ENCODE peak calls at places on chromosomes 7 and 10, in six cellular contexts. P is left ventricle myocardium inferior; H is right lobe of liver; C is aorta; W is CD8-positive, alpha-beta T cell; D is K562. B is an unnamed sample. For H3K4me1, the result is how much of the 10 kb centered on the place peaks cover.

GRCh38 chr7:94374231-94374630 is 20.5 kb upstream of the COL1A2 start:
- DNase-seq in P (peak), H (peak), C (peak), W (no peak), D (no peak), B (peak)

GRCh38 chr7:44936322-44936721 is 42.5 kb downstream of the MYO1G start:
- DNase-seq in P (no peak), H (no peak), C (no peak), W (no peak), D (no peak), B (no peak)

GRCh38 chr10:14074062-14074884 is 256.5 kb downstream of the FRMD4A start:
- DNase-seq in P (peak), H (peak), C (peak), W (no peak), D (no peak), B (peak)

GRCh38 chr10:110206988-110207804 is at the start of gene MXI1:
- DNase-seq in P (peak), H (peak), C (peak), W (peak), D (peak), B (peak)

GRCh38 chr10:133457100-133457841 is 3.5 kb downstream of the SCART1 start:
- DNase-seq in P (no peak), H (peak), C (no peak), W (no peak), D (no peak), B (no peak)

GRCh38 chr10:49564461-49565009 is 25.6 kb upstream of the ERCC6 start:
- DNase-seq in P (no peak), H (no peak), C (no peak), W (no peak), D (no peak), B (no peak)

GRCh38 chr10:24446739-24447138 is 237.8 kb downstream of the KIAA1217 start:
- DNase-seq in P (no peak), H (no peak), C (no peak), W (no peak), D (peak), B (no peak)

GRCh38 chr10:10803273-10803672 is 214.4 kb upstream of the CELF2 start:
- DNase-seq in P (peak), H (no peak), C (no peak), W (no peak), D (no peak), B (no peak)

GRCh38 chr10:85859859-85860258 is 506.7 kb downstream of the GRID1 start:
- DNase-seq in P (no peak), H (no peak), C (no peak), W (no peak), D (no peak), B (no peak)

GRCh38 chr7:10721289-10721688 is 252.4 kb upstream of the PHF14 start:
- DNase-seq in P (no peak), H (no peak), C (no peak), W (no peak), D (no peak), B (no peak)

GRCh38 chr10:113712755-113713154 is 33.0 kb downstream of the CASP7 start:
- DNase-seq in P (no peak), H (no peak), C (no peak), W (no peak), D (no peak), B (no peak)

GRCh38 chr10:129912161-129912917 is 51.7 kb downstream of the EBF3 start:
- DNase-seq in P (no peak), H (no peak), C (no peak), W (no peak), D (no peak), B (peak)

GRCh38 chr7:153381275-153382119 is 621.9 kb downstream of the ACTR3B start:
- DNase-seq in P (no peak), H (no peak), C (no peak), W (no peak), D (peak), B (peak)

GRCh38 chr7:112162161-112163020 is 43.8 kb downstream of the DOCK4 start:
- DNase-seq in P (peak), H (peak), C (no peak), W (no peak), D (no peak), B (peak)

GRCh38 chr10:82463165-82463564 is 588.2 kb downstream of the NRG3 start:
- DNase-seq in P (no peak), H (no peak), C (no peak), W (no peak), D (no peak), B (no peak)

GRCh38 chr7:126228356-126229061 is 1024.2 kb downstream of the GRM8 start:
- DNase-seq in P (no peak), H (no peak), C (no peak), W (no peak), D (no peak), B (no peak)

GRCh38 chr7:105760549-105761447 is 115.6 kb downstream of the ATXN7L1 start:
- DNase-seq in P (no peak), H (no peak), C (no peak), W (peak), D (no peak), B (no peak)

GRCh38 chr7:105185290-105186010 is 171.4 kb downstream of the KMT2E start:
- DNase-seq in P (no peak), H (no peak), C (no peak), W (no peak), D (no peak), B (no peak)

GRCh38 chr10:53006663-53007610 is 234.4 kb upstream of the MBL2 start:
- DNase-seq in P (no peak), H (no peak), C (no peak), W (no peak), D (no peak), B (no peak)

GRCh38 chr7:28536259-28536658 is 123.9 kb downstream of the CREB5 start:
- DNase-seq in P (no peak), H (no peak), C (no peak), W (no peak), D (no peak), B (peak)

GRCh38 chr10:30127120-30127541 is 67.7 kb upstream of the JCAD start:
- DNase-seq in P (no peak), H (no peak), C (no peak), W (no peak), D (no peak), B (no peak)

GRCh38 chr7:4549681-4550080 is 132.4 kb upstream of the FOXK1 start:
- DNase-seq in P (peak), H (no peak), C (no peak), W (no peak), D (no peak), B (no peak)

GRCh38 chr10:52951819-52952218 is 179.2 kb upstream of the MBL2 start:
- DNase-seq in P (peak), H (peak), C (no peak), W (no peak), D (peak), B (peak)

GRCh38 chr7:129684777-129685176 is 73.3 kb downstream of the NRF1 start:
- DNase-seq in P (no peak), H (no peak), C (no peak), W (no peak), D (peak), B (no peak)

GRCh38 chr10:51162002-51162401 is 87.7 kb downstream of the PRKG1 start:
- DNase-seq in P (peak), H (no peak), C (peak), W (no peak), D (no peak), B (no peak)

GRCh38 chr10:48587819-48588218 is 17.1 kb downstream of the ARHGAP22 start:
- DNase-seq in P (no peak), H (no peak), C (no peak), W (no peak), D (no peak), B (no peak)

GRCh38 chr7:21261627-21262564 is 166.0 kb upstream of the SP4 start:
- DNase-seq in P (no peak), H (peak), C (no peak), W (peak), D (peak), B (peak)

DNA sequence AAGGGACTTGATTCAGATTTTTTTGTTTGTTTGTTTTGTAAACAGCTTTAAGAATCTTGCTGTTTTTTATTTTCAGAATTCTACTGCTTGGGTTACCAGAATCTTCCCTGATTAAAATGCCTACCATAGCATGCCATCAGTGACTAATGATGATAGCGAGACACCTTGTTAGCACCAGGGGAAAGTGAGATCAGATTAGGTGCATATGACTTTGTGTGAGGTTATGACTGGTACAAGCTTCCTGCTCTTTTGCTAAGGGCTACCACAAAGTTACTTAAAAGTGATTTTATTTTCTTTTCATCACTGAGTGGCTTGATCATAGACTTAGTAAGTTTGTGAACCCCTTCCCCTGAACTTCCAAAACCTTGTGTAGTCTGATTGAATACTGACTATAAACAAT is 93.5 kb downstream of the SND1 start:
- DNase-seq in P (no peak), H (no peak), C (no peak), W (no peak), D (no peak), B (no peak)
- H3K4me1 ChIP-seq in P (under half), H (under half), C (under half), W (under half), D (under half), B (under half)

DNA sequence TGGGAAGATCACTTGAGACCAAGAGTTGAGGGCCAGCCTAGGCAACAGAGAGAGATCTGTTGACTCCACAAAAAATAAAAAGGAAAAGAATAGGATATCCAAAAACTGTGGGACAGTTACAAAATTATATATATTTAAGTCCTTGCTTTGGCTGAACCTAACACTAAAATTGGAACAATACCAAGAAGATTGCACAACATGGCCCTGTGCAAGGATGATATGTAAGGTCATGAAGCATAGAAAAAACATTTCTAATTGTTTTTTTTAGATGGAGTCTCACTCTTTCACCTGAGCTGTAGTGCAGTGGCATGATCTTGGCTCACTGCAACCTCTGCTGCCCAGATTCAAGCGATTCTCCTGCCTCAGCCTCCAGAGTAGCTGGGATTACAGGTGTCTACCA is 139.0 kb downstream of the TPST1 start:
- DNase-seq in P (no peak), H (no peak), C (no peak), W (no peak), D (no peak), B (no peak)
- H3K4me1 ChIP-seq in P (under half), H (under half), C (under half), W (under half), D (under half), B (under half)

DNA sequence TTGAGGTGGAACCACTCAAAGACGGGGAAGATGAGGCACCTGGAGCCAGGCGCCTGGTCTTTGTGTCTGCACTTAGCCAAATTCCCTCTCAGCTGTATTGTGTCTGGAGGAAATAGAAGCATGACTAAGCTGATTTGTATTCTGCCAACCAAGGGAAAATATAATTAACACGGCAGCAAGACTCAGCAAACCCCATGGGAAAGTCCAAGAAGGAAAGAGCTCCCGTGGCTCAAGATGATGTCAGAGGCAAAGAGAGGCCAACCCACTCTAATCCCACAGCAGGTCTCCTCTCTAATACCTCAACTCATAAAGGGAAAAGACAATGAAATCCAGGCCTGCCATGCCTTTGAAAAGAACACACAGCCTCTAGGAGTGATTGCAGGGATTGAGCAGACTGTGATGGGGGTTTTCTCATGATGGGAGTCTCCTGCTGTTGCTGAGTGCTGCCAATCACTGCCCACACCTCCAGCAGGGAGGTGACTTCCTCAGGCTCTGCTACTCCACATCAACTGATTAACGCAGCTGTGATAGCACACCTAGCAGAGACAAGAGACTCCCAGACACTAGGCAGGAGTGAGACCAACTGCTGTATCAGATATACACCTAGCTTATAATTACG is 255.5 kb upstream of the C7orf33 start:
- DNase-seq in P (no peak), H (no peak), C (no peak), W (no peak), D (no peak), B (peak)
- H3K4me1 ChIP-seq in P (under half), H (under half), C (under half), W (under half), D (under half), B (half or more)

GRCh38 chr7:151719895-151720238 is 157.0 kb downstream of the PRKAG2 start:
- DNase-seq in P (no peak), H (no peak), C (no peak), W (no peak), D (no peak), B (no peak)

GRCh38 chr7:151719031-151719894 is 157.7 kb downstream of the PRKAG2 start:
- DNase-seq in P (no peak), H (no peak), C (no peak), W (no peak), D (no peak), B (no peak)

GRCh38 chr7:151721236-151721635 is 155.7 kb downstream of the PRKAG2 start:
- DNase-seq in P (no peak), H (no peak), C (no peak), W (no peak), D (no peak), B (no peak)

GRCh38 chr7:151721694-151722093 is 155.2 kb downstream of the PRKAG2 start:
- DNase-seq in P (no peak), H (no peak), C (no peak), W (no peak), D (peak), B (no peak)

DNA sequence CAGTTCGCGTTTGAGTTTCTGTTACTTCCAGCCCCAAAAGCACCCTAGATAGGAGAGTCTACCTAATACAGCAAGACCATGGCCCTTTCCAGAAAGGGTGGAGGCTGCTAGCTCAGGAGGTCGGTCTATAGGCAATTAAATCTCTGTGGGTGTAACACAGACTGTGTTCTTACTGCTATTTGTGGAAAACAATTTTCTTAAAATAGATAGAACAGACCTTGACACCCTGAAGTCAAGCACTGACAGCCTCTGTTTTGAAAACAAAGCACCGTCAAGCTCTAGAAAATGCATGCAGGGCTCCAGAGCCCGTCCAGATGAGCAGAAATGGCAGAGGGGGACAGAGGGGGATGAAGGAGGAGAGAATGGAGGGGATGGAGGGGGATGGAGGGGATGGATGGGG is 156.6 kb downstream of the PRKAG2 start:
- DNase-seq in P (no peak), H (no peak), C (no peak), W (no peak), D (no peak), B (no peak)
- H3K4me1 ChIP-seq in P (half or more), H (under half), C (under half), W (under half), D (under half), B (under half)

DNA sequence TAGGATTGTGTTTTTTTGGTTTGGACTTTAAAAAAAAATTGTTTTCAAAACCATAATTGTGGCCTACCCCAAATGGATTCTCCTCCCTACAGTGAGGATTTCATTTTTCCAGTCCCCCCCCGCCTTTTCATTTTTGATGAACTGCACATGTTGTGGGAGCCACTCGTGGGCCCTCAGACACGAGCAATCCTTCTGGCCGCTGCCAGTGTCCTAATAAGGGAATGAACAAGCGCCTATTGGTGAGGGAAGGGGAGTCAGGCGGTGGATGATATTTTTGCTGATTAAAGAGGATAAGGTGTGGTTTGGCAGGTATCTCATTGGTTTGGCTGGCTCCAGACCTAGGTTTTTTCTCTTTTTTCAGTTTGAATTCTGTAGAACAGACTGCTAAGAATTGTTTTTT is 78.7 kb upstream of the AGBL3 start:
- DNase-seq in P (no peak), H (no peak), C (no peak), W (no peak), D (no peak), B (no peak)
- H3K4me1 ChIP-seq in P (half or more), H (under half), C (under half), W (under half), D (under half), B (under half)

GRCh38 chr7:92622680-92623079 is 32.5 kb upstream of the FAM133B start:
- DNase-seq in P (no peak), H (no peak), C (no peak), W (no peak), D (no peak), B (no peak)
- H3K4me1 ChIP-seq in P (under half), H (under half), C (under half), W (under half), D (under half), B (under half)

GRCh38 chr7:150665882-150666281 is 19.6 kb upstream of the GIMAP2 start:
- DNase-seq in P (no peak), H (no peak), C (no peak), W (no peak), D (no peak), B (no peak)
- H3K4me1 ChIP-seq in P (under half), H (under half), C (under half), W (half or more), D (under half), B (under half)

DNA sequence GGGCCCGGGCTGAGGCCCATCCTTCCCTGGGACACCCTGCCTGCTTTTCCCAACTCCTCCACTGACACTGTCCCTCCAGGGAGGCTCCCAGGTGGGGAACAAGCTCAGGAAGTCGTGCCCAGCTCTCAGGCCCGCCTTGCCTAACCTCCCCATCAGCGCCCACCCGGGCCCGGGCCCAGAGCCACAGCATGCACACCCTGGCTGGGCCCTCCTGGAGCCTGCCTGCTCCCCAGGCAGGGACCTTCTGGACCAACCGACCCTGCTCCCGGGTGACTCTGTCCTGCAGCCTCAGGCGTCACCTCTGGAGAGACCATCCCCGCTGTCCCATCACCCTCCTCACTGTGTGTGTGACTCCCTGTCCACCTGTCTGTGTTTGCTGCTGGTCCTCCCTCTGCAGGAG is 1.8 kb upstream of the TMEM184A start:
- DNase-seq in P (no peak), H (peak), C (no peak), W (no peak), D (no peak), B (no peak)
- H3K4me1 ChIP-seq in P (under half), H (under half), C (under half), W (under half), D (under half), B (under half)

DNA sequence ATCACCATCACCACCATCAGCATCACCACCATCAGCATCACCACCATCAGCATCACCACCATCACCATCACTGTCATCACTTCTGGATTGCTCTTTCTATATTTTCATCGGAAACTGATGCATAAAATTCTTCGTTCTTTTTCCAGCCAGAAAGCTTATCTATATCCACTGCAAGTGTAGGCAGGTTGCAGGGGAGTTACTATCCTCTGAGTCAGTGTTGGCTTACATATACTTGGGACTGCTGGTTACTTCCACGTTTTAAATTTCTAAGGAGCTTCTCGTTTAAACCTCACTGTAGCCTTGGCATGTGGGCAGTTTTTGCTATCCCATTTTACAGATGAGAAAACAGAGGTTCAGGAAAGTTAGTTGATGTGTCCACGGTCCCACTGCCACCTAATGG is 66.1 kb downstream of the FOXL3 start:
- DNase-seq in P (no peak), H (no peak), C (no peak), W (no peak), D (no peak), B (no peak)
- H3K4me1 ChIP-seq in P (under half), H (under half), C (under half), W (under half), D (under half), B (under half)

GRCh38 chr10:88090568-88091214 is 227.3 kb downstream of the PTEN start:
- DNase-seq in P (no peak), H (no peak), C (no peak), W (no peak), D (peak), B (no peak)

GRCh38 chr10:88092265-88092664 is 228.8 kb downstream of the PTEN start:
- DNase-seq in P (no peak), H (no peak), C (no peak), W (no peak), D (no peak), B (no peak)

GRCh38 chr10:88091490-88092061 is 228.2 kb downstream of the PTEN start:
- DNase-seq in P (no peak), H (no peak), C (no peak), W (peak), D (no peak), B (no peak)

GRCh38 chr10:88094795-88095194 is 231.4 kb downstream of the PTEN start:
- DNase-seq in P (no peak), H (no peak), C (no peak), W (no peak), D (no peak), B (no peak)

GRCh38 chr10:88092975-88093374 is 229.6 kb downstream of the PTEN start:
- DNase-seq in P (peak), H (no peak), C (no peak), W (no peak), D (peak), B (peak)
- H3K4me1 ChIP-seq in P (under half), H (under half), C (under half), W (under half), D (under half), B (under half)

B was measured in A673.